ENCODE peak calls at places on chromosomes 4 and X, in ten cellular contexts. B is GM12865; R is BJ; Y is AG10803; T is activated CD4-positive, alpha-beta T cell treated with anti-CD3 and anti-CD28 coated beads, Interleukin-2, amount 50 U/mL, for 48 hours; U is HCEC 1CT; C is activated CD4-positive, alpha-beta memory T cell treated with anti-CD3 and anti-CD28 coated beads for 36 hours; E is HS-5; F is COLO829; V is NCI-H69. Z is an unnamed sample.

GRCh38 chr4:83108101-83108861 is 6.2 kb downstream of the PLAC8 start:
- DNase-seq in B (peak; percentile 28), R (no peak), Y (no peak), T (peak; percentile 26), U (no peak), C (peak; percentile 20), E (no peak), F (no peak), V (no peak), Z (no peak)

GRCh38 chr4:75016472-75016871 is 83.6 kb downstream of the PARM1 start:
- DNase-seq in B (no peak), R (no peak), Y (no peak), T (no peak), U (no peak), C (no peak), E (no peak), F (no peak), V (no peak), Z (no peak)

GRCh38 chr4:20809796-20810195 is 109.5 kb downstream of the PACRGL start:
- DNase-seq in B (no peak), R (no peak), Y (no peak), T (no peak), U (no peak), C (no peak), E (no peak), F (no peak), V (peak; percentile 55), Z (peak; percentile 97)

GRCh38 chr4:3291969-3292570 is 751 bp upstream of the RGS12 start:
- DNase-seq in B (no peak), R (no peak), Y (peak; percentile 49), T (peak; percentile 43), U (peak; percentile 2), C (peak; percentile 37), E (no peak), F (no peak), V (peak; percentile 59), Z (no peak)

GRCh38 chr4:183571350-183572076 is 66.7 kb downstream of the ING2 start:
- DNase-seq in B (peak; percentile 38), R (no peak), Y (peak; percentile 13), T (no peak), U (no peak), C (peak; percentile 32), E (no peak), F (peak; percentile 21), V (peak; percentile 60), Z (peak; percentile 56)

GRCh38 chrX:132401935-132402334 is 86.9 kb downstream of the MBNL3 start:
- DNase-seq in B (no peak), R (no peak), Y (peak; percentile 3), T (no peak), U (no peak), C (no peak), E (no peak), F (no peak), V (no peak), Z (peak; percentile 65)

GRCh38 chr4:17562157-17562556 is 14.8 kb upstream of the LAP3 start:
- DNase-seq in B (peak; percentile 26), R (no peak), Y (no peak), T (no peak), U (no peak), C (no peak), E (no peak), F (no peak), V (peak; percentile 9), Z (no peak)

GRCh38 chr4:75727073-75727472 is 2.7 kb downstream of the USO1 start:
- DNase-seq in B (no peak), R (no peak), Y (no peak), T (no peak), U (no peak), C (no peak), E (no peak), F (no peak), V (no peak), Z (no peak)

GRCh38 chrX:81378550-81378949 is 176.6 kb downstream of the SH3BGRL start:
- DNase-seq in B (no peak), R (no peak), Y (no peak), T (no peak), U (peak; percentile 1), C (no peak), E (no peak), F (no peak), V (no peak), Z (no peak)

GRCh38 chr4:41969666-41970065 is 11.9 kb upstream of the DCAF4L1 start:
- DNase-seq in B (no peak), R (no peak), Y (no peak), T (no peak), U (no peak), C (no peak), E (no peak), F (no peak), V (no peak), Z (no peak)

GRCh38 chrX:11100281-11101035 is 10.7 kb upstream of the HCCS start:
- DNase-seq in B (no peak), R (peak; percentile 31), Y (peak; percentile 73), T (no peak), U (peak; percentile 64), C (no peak), E (no peak), F (peak; percentile 59), V (peak; percentile 43), Z (peak; percentile 58)

GRCh38 chrX:23736030-23736429 is 7.0 kb downstream of the ACOT9 start:
- DNase-seq in B (no peak), R (no peak), Y (no peak), T (no peak), U (no peak), C (no peak), E (no peak), F (no peak), V (peak; percentile 64), Z (no peak)

Z was measured in foreskin keratinocyte.